ENCODE peak calls at places on chromosome 21, in six cellular contexts. L, U, V, C, F and K are unnamed samples.

GRCh38 chr21:9839011-9839661 is 682.2 kb upstream of the TPTE start:
- DNase-seq in F (peak), U (peak), L (peak), C (no peak), V (no peak), K (no peak)

GRCh38 chr21:14520535-14520934 is 25.6 kb downstream of the SAMSN1 start:
- DNase-seq in L (no peak), U (no peak), F (no peak), C (no peak), V (peak), K (no peak)

GRCh38 chr21:39159342-39160063 is 23.7 kb downstream of the PSMG1 start:
- DNase-seq in U (no peak), V (no peak), F (peak), C (no peak), L (no peak), K (no peak)

GRCh38 chr21:25509862-25510261 is 97.4 kb downstream of the MRPL39 start:
- DNase-seq in V (no peak), L (no peak), C (no peak), U (no peak), F (no peak), K (no peak)

GRCh38 chr21:17119466-17120297 is 393.2 kb upstream of the CXADR start:
- DNase-seq in L (no peak), F (no peak), V (no peak), U (no peak), C (no peak), K (no peak)

GRCh38 chr21:32585042-32585710 is at the start of gene TCP10L:
- DNase-seq in V (no peak), U (no peak), C (no peak), L (no peak), F (no peak), K (no peak)

GRCh38 chr21:32184059-32184458 is 94.8 kb downstream of the MIS18A start:
- DNase-seq in C (no peak), U (no peak), L (no peak), V (no peak), F (peak), K (no peak)

GRCh38 chr21:17789085-17789484 is 30.1 kb downstream of the C21orf91 start:
- DNase-seq in F (no peak), U (no peak), V (no peak), C (no peak), L (no peak), K (no peak)

GRCh38 chr21:28272272-28272992 is 720.2 kb downstream of the LTN1 start:
- DNase-seq in U (no peak), C (no peak), V (no peak), L (no peak), F (no peak), K (no peak)

GRCh38 chr21:21968810-21969588 is 970.8 kb downstream of the NCAM2 start:
- DNase-seq in C (no peak), F (no peak), L (no peak), U (no peak), V (no peak), K (no peak)

GRCh38 chr21:25639922-25640670 is 1.0 kb downstream of the JAM2 start:
- DNase-seq in C (no peak), F (no peak), U (peak), V (peak), L (no peak), K (no peak)

GRCh38 chr21:28148400-28149064 is 844.1 kb downstream of the LTN1 start:
- DNase-seq in U (no peak), L (no peak), F (no peak), C (peak), V (no peak), K (no peak)

GRCh38 chr21:17900990-17901385 is 81.8 kb upstream of the C21orf91 start:
- DNase-seq in L (no peak), F (no peak), U (no peak), V (no peak), C (no peak), K (no peak)

GRCh38 chr21:31334648-31335121 is 9.4 kb downstream of the TIAM1 start:
- DNase-seq in F (no peak), V (no peak), L (no peak), U (no peak), C (peak), K (no peak)

GRCh38 chr21:39452207-39452964 is 616 bp downstream of the SH3BGR start:
- DNase-seq in F (no peak), L (no peak), U (no peak), C (no peak), V (no peak), K (no peak)

GRCh38 chr21:39518845-39519205 is 67.1 kb downstream of the SH3BGR start:
- DNase-seq in F (no peak), C (no peak), U (no peak), L (no peak), V (no peak), K (no peak)

GRCh38 chr21:17585875-17586450 is 26.7 kb downstream of the BTG3 start:
- DNase-seq in V (no peak), F (no peak), L (peak), C (no peak), U (no peak), K (no peak)

GRCh38 chr21:28215214-28215954 is 777.3 kb downstream of the LTN1 start:
- DNase-seq in C (no peak), U (no peak), F (no peak), L (no peak), V (no peak), K (no peak)

GRCh38 chr21:8988696-8989095 is 1532.7 kb upstream of the TPTE start:
- DNase-seq in F (peak), L (no peak), U (no peak), V (no peak), C (no peak), K (no peak)

GRCh38 chr21:32337206-32337605 is 38.6 kb downstream of the MRAP start:
- DNase-seq in L (no peak), C (no peak), U (no peak), F (no peak), V (no peak), K (no peak)

GRCh38 chr21:23740463-23740862 is 1866.8 kb downstream of the MRPL39 start:
- DNase-seq in F (no peak), U (no peak), L (no peak), V (no peak), C (no peak), K (no peak)

GRCh38 chr21:38268859-38269566 is 12.2 kb downstream of the KCNJ15 start:
- DNase-seq in L (no peak), F (no peak), V (no peak), C (no peak), U (no peak), K (no peak)

DNA sequence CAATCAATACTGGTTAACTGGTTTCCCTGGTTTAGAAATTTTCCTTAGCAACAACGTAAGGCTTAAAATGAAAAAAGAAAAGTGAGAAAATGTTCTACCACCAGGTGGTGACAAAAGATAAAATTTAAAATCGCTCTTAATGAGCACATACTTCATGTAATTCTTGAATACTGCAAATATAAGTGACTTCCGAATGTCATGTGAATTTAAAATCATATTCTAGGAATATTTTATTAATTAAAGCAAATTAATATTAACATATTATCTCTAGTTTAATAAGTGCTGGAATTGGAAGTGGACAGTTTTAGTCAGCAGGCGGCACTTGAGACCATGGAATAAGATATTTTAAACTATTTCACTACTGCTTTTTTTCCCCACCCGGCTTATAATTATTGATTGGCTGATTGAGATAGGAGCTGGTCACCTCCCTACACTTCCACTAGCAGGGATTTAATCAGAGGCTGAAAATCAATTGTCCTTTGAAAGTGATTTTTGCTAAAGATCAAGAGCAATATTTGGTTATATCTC is 5.0 kb upstream of the ADAMTS1 start:
- DNase-seq in L (no peak), F (no peak), C (no peak), U (no peak), V (no peak), K (no peak)
- H3K4me3 ChIP-seq in L (no peak), F (no peak), C (no peak), U (no peak), V (no peak), K (no peak)

DNA sequence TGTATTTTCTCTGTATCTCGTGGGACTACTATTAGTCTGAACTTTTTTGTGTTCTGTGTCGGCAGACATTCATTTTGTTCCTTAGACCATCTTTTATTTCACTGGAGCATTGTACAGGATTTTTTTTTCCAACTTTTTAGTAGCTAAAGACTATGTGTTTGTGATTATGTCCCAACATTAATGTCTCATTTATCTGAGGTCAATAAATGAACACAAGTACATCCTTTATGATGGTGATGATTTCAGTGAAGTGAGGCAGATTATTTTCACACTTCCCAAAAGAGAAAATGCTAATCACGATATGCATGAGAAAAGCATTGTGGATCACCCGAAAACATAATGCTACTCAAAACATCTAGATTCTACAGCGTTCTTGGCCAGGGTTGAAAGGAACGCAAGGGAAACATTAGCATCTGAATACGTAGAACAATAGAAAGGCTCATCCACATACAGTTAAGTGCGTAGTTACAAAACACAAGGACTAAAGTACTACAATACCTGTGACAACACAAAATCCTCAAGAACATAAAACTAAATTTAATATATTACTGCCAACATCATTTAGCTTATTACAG is 981.7 kb upstream of the NCAM2 start:
- DNase-seq in F (no peak), V (no peak), U (no peak), L (no peak), C (no peak), K (no peak)
- TF ChIP-seq EP300 in F (no peak), V (no peak), U (no peak), L (no peak), C (no peak), K (no peak)

DNA sequence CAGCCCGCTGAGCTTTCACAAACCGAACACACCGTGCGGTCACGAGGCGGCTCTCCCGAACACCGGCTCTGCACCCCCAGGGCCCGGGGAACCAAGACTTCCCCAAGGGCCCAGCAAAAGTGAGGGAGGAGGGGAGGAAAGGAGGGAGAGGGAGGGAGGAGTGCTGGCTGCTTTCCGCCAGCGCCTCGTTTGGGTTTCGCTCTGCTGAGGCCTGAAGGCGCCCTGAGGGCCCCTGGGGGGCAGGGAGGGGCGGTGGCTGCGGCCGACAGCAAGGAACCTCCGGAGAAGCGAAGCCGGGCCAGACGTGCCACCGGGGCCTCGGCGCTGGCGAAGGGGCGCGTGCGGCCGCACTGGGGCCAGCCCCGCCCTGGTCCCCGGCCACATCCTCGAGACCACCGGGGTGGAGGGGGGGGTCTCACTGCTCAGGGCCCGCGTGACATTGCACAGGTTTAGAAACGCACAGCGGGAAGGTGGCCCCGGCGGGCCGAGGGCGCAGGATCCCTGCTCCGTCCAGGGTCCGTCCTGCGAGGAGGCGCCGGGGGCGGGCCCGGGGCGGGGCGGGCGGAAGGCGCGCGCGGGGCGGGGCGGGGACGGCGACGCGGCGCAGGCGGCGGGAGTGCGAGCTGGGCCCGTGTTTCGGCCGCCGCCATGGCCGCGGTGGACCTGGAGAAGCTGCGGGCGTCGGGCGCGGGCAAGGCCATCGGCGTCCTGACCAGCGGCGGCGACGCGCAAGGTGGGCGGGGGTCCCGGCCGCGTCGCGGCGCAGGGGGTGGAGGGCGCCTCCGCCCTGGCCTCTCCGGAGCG is at the start of gene PFKL:
- DNase-seq in L (peak), F (no peak), C (peak), V (peak), U (peak), K (peak)
- TF ChIP-seq POLR2AphosphoS5 in L (no peak), F (peak), C (peak), V (peak), U (peak), K (peak)

GRCh38 chr21:33860332-33860879 is 55.2 kb downstream of the ATP5PO start:
- DNase-seq in U (no peak), F (no peak), V (no peak), C (no peak), L (no peak), K (no peak)

GRCh38 chr21:33856893-33857527 is 58.6 kb downstream of the ATP5PO start:
- DNase-seq in V (no peak), C (no peak), F (no peak), L (no peak), U (peak), K (no peak)

GRCh38 chr21:33859373-33860102 is 56.1 kb downstream of the ATP5PO start:
- DNase-seq in L (no peak), C (no peak), V (no peak), F (no peak), U (no peak), K (no peak)

GRCh38 chr21:33857846-33858671 is 57.5 kb downstream of the ATP5PO start:
- DNase-seq in L (no peak), F (no peak), U (peak), C (no peak), V (no peak), K (no peak)

GRCh38 chr21:33858672-33859372 is 56.8 kb downstream of the ATP5PO start:
- DNase-seq in C (no peak), V (no peak), U (peak), F (no peak), L (no peak), K (no peak)
- H3K4me3 ChIP-seq in C (no peak), V (no peak), U (no peak), F (no peak), L (no peak), K (no peak)

GRCh38 chr21:34878501-34878900 is 170.6 kb downstream of the RUNX1 start:
- DNase-seq in C (peak), F (no peak), V (peak), L (no peak), U (no peak), K (peak)

GRCh38 chr21:34875830-34876229 is 173.3 kb downstream of the RUNX1 start:
- DNase-seq in F (no peak), U (no peak), C (no peak), V (no peak), L (no peak), K (no peak)

GRCh38 chr21:34878940-34879339 is 170.2 kb downstream of the RUNX1 start:
- DNase-seq in L (no peak), C (no peak), U (no peak), V (no peak), F (no peak), K (no peak)

GRCh38 chr21:34874689-34875513 is 174.2 kb downstream of the RUNX1 start:
- DNase-seq in U (no peak), L (no peak), V (no peak), F (no peak), C (no peak), K (no peak)

GRCh38 chr21:34877485-34878128 is 171.5 kb downstream of the RUNX1 start:
- DNase-seq in L (no peak), F (no peak), V (peak), C (peak), U (no peak), K (peak)
- TF ChIP-seq EP300 in L (no peak), F (no peak), V (no peak), C (no peak), U (no peak), K (no peak)

GRCh38 chr21:42040411-42041180 is 30.4 kb upstream of the ZBTB21 start:
- DNase-seq in V (peak), L (no peak), U (peak), C (no peak), F (no peak), K (no peak)
- TF ChIP-seq POLR2AphosphoS5 in V (no peak), L (no peak), U (no peak), C (no peak), F (no peak), K (peak)

GRCh38 chr21:29342394-29342957 is 43.8 kb downstream of the BACH1 start:
- DNase-seq in C (no peak), V (peak), L (no peak), U (peak), F (no peak), K (peak)
- H3K4me3 ChIP-seq in C (no peak), V (no peak), L (no peak), U (peak), F (peak), K (no peak)

DNA sequence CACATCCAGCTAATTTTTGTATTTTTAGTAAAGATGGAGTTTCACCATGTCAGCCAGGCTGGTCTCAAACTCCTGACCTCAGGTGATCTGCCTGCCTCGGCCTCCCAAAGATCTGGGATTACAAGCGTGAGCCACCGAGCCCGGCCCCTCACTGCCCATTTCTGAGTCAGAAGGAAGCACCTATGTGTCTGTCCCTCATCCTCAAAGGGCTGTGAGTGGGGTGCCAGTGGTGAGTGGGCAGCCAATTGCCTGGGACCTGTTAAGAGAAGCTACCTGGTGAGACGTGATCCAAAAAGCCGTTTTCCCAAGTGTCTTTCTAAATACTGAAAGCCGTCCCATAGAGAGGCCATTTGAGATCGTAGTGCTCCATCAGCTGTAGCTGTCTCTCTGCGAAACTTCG is 27.1 kb upstream of the PDXK start:
- DNase-seq in C (no peak), F (no peak), L (no peak), U (no peak), V (no peak), K (no peak)
- TF ChIP-seq EP300 in C (no peak), F (no peak), L (no peak), U (no peak), V (no peak), K (no peak)

DNA sequence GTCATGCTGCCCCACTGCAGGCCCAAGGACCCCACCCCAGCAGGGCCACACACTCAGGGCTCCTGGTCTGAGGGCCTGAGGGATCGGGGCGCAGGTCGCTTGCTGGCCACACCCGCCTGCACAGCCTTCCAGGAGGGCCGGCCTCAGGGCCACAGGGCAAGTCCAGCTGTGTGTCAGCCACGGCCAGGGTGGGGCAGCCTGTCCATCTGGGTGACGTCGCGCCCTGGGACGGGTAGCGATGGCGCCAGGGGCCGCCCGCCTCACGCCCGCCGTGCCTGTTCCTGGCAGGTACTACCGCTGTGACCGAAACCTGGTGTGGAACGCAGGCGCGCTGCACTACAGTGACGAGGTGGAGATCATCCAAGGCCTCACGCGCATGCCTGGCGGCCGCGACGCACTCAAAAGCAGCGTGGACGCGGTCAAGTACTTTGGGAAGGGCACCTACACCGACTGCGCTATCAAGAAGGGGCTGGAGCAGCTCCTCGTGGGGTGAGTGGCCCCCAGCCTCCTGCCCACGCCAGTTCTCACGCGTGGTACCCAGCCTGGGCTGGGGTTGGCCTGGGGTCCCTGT is 2.5 kb downstream of the COL6A1 start:
- DNase-seq in L (peak), C (no peak), F (no peak), V (no peak), U (peak), K (peak)
- TF ChIP-seq POLR2AphosphoS5 in L (no peak), C (no peak), F (peak), V (no peak), U (peak), K (peak)

GRCh38 chr21:36705679-36706481 is 7.0 kb downstream of the SIM2 start:
- DNase-seq in C (no peak), U (no peak), F (no peak), V (peak), L (peak), K (no peak)
- H3K4me3 ChIP-seq in C (no peak), U (no peak), F (no peak), V (no peak), L (no peak), K (no peak)